ENCODE peak calls at places on chromosomes 2 and 18, in seven cellular contexts. F is AG10803; K is RKO; L is aorta; A is OCI-LY7; Y is naive thymus-derived CD8-positive, alpha-beta T cell; M is kidney tubule cell. U is an unnamed sample.
A peak's percentile ranks its signal among the peaks of the same experiment; 100 is the strongest.

GRCh38 chr2:51581636-51582267 is 549.8 kb upstream of the NRXN1 start:
- DNase-seq in F (no peak), K (no peak), L (no peak), A (no peak), Y (no peak), M (no peak), U (peak; percentile 78)

GRCh38 chr2:215498411-215498810 is 62.5 kb upstream of the FN1 start:
- DNase-seq in F (no peak), K (no peak), L (no peak), A (no peak), Y (no peak), M (no peak), U (no peak)

GRCh38 chr2:198928026-198928425 is 529.7 kb downstream of the SATB2 start:
- DNase-seq in F (no peak), K (no peak), L (no peak), A (no peak), Y (no peak), M (no peak), U (no peak)

GRCh38 chr2:237326250-237327171 is 87.5 kb downstream of the COL6A3 start:
- DNase-seq in F (no peak), K (no peak), L (no peak), A (no peak), Y (no peak), M (no peak), U (no peak)

GRCh38 chr18:45014047-45014501 is 333.4 kb downstream of the SETBP1 start:
- DNase-seq in F (peak; percentile 88), K (peak; percentile 0), L (peak; percentile 62), A (no peak), Y (no peak), M (peak; percentile 92), U (no peak)

GRCh38 chr2:239467956-239468490 is 67.2 kb upstream of the HDAC4 start:
- DNase-seq in F (no peak), K (no peak), L (peak; percentile 24), A (no peak), Y (no peak), M (no peak), U (no peak)

GRCh38 chr2:233064526-233065199 is 4.5 kb downstream of the INPP5D start:
- DNase-seq in F (peak; percentile 9), K (no peak), L (no peak), A (no peak), Y (no peak), M (no peak), U (no peak)

GRCh38 chr2:71546777-71547281 is 93.5 kb downstream of the DYSF start:
- DNase-seq in F (no peak), K (no peak), L (peak; percentile 33), A (no peak), Y (no peak), M (no peak), U (peak; percentile 64)

GRCh38 chr18:48898521-48898920 is 52.2 kb downstream of the SMAD7 start:
- DNase-seq in F (no peak), K (no peak), L (no peak), A (no peak), Y (no peak), M (no peak), U (no peak)

GRCh38 chr2:223944166-223944703 is 900 bp downstream of the WDFY1 start:
- DNase-seq in F (no peak), K (no peak), L (peak; percentile 62), A (no peak), Y (peak; percentile 37), M (peak; percentile 41), U (no peak)

GRCh38 chr18:8501044-8501443 is 108.2 kb upstream of the RAB12 start:
- DNase-seq in F (no peak), K (no peak), L (no peak), A (no peak), Y (no peak), M (no peak), U (no peak)

GRCh38 chr2:26768759-26769500 is 4.8 kb downstream of the SLC35F6 start:
- DNase-seq in F (peak; percentile 58), K (no peak), L (peak; percentile 95), A (no peak), Y (no peak), M (peak; percentile 76), U (no peak)

GRCh38 chr18:70156886-70157285 is 48.6 kb downstream of the RTTN start:
- DNase-seq in F (no peak), K (no peak), L (no peak), A (no peak), Y (no peak), M (no peak), U (no peak)

GRCh38 chr2:50614056-50614455 is 417.9 kb downstream of the NRXN1 start:
- DNase-seq in F (no peak), K (no peak), L (no peak), A (no peak), Y (no peak), M (peak; percentile 22), U (no peak)

GRCh38 chr18:48260237-48260636 is 148.9 kb downstream of the ZBTB7C start:
- DNase-seq in F (no peak), K (no peak), L (no peak), A (no peak), Y (no peak), M (no peak), U (no peak)

GRCh38 chr18:79849328-79850207 is 51.8 kb downstream of the KCNG2 start:
- DNase-seq in F (no peak), K (no peak), L (peak; percentile 44), A (no peak), Y (no peak), M (no peak), U (no peak)

GRCh38 chr2:229268626-229269025 is 2.5 kb downstream of the PID1 start:
- DNase-seq in F (peak; percentile 39), K (no peak), L (no peak), A (no peak), Y (no peak), M (no peak), U (no peak)

GRCh38 chr2:14700753-14701152 is 68.2 kb downstream of the LRATD1 start:
- DNase-seq in F (peak; percentile 48), K (no peak), L (no peak), A (no peak), Y (no peak), M (peak; percentile 6), U (no peak)

GRCh38 chr2:150023044-150023443 is 435.5 kb upstream of the MMADHC start:
- DNase-seq in F (no peak), K (no peak), L (no peak), A (no peak), Y (no peak), M (no peak), U (no peak)

GRCh38 chr2:237060518-237061312 is 25.0 kb upstream of the COPS8 start:
- DNase-seq in F (peak; percentile 70), K (peak; percentile 67), L (no peak), A (peak; percentile 83), Y (no peak), M (peak; percentile 63), U (peak; percentile 64)

GRCh38 chr2:25043241-25043867 is 1.5 kb downstream of the EFR3B start:
- DNase-seq in F (peak; percentile 63), K (peak; percentile 85), L (peak; percentile 51), A (no peak), Y (no peak), M (peak; percentile 89), U (peak; percentile 29)

GRCh38 chr2:233928594-233929351 is 11.6 kb downstream of the TRPM8 start:
- DNase-seq in F (peak; percentile 7), K (peak; percentile 31), L (no peak), A (peak; percentile 26), Y (no peak), M (peak; percentile 17), U (peak; percentile 66)

GRCh38 chr2:30566675-30567074 is 119.6 kb downstream of the LCLAT1 start:
- DNase-seq in F (peak; percentile 93), K (no peak), L (no peak), A (no peak), Y (no peak), M (no peak), U (no peak)

GRCh38 chr2:159571540-159572260 is 44.6 kb downstream of the BAZ2B start:
- DNase-seq in F (peak; percentile 77), K (no peak), L (no peak), A (no peak), Y (no peak), M (no peak), U (no peak)

GRCh38 chr2:73292906-73293533 is 328 bp downstream of the EGR4 start:
- DNase-seq in F (no peak), K (no peak), L (no peak), A (no peak), Y (no peak), M (no peak), U (no peak)

GRCh38 chr2:156890498-156891148 is 366.9 kb upstream of the GALNT5 start:
- DNase-seq in F (peak; percentile 1), K (no peak), L (no peak), A (no peak), Y (no peak), M (no peak), U (no peak)

GRCh38 chr2:178496049-178496448 is 15.8 kb downstream of the PLEKHA3 start:
- DNase-seq in F (no peak), K (no peak), L (no peak), A (no peak), Y (no peak), M (no peak), U (no peak)

GRCh38 chr2:177338177-177338721 is 54.3 kb upstream of the AGPS start:
- DNase-seq in F (peak; percentile 67), K (peak; percentile 80), L (no peak), A (no peak), Y (no peak), M (peak; percentile 94), U (peak; percentile 59)

GRCh38 chr2:218070587-218070986 is 1.5 kb downstream of the RUFY4 start:
- DNase-seq in F (no peak), K (no peak), L (no peak), A (no peak), Y (no peak), M (no peak), U (no peak)